ENCODE peak calls at places on chromosomes 12 and 14, in four cellular contexts. T, G, V and J are unnamed samples.

GRCh38 chr12:67714648-67715047 is 66.1 kb downstream of the DYRK2 start:
- DNase-seq in T (no peak), G (no peak), V (no peak), J (no peak)

GRCh38 chr12:78361683-78362082 is 502.9 kb upstream of the SYT1 start:
- DNase-seq in T (no peak), G (no peak), V (no peak), J (no peak)

GRCh38 chr14:51035611-51036192 is 59.2 kb downstream of the TRIM9 start:
- DNase-seq in T (no peak), G (no peak), V (no peak), J (no peak)

GRCh38 chr14:31806249-31806648 is 245.0 kb downstream of the NUBPL start:
- DNase-seq in T (no peak), G (no peak), V (no peak), J (no peak)

GRCh38 chr12:91967590-91967989 is 178.1 kb downstream of the BTG1 start:
- DNase-seq in T (no peak), G (no peak), V (no peak), J (no peak)

GRCh38 chr12:15664491-15664890 is 124.7 kb downstream of the EPS8 start:
- DNase-seq in T (no peak), G (no peak), V (no peak), J (no peak)

GRCh38 chr12:65938807-65939206 is 114.5 kb downstream of the HMGA2 start:
- DNase-seq in T (no peak), G (no peak), V (no peak), J (no peak)

GRCh38 chr12:62256408-62257079 is 3.7 kb upstream of the USP15 start:
- DNase-seq in T (peak), G (peak), V (no peak), J (no peak)

GRCh38 chr12:95997911-95998510 is 1.9 kb upstream of the HAL start:
- DNase-seq in T (no peak), G (no peak), V (no peak), J (no peak)

GRCh38 chr14:20400589-20400964 is 12.7 kb downstream of the TEP1 start:
- DNase-seq in T (no peak), G (no peak), V (no peak), J (no peak)

GRCh38 chr12:124053855-124054254 is 80.8 kb downstream of the ZNF664 start:
- DNase-seq in T (peak), G (peak), V (no peak), J (no peak)

GRCh38 chr12:127632431-127632830 is 634.5 kb upstream of the TMEM132C start:
- DNase-seq in T (no peak), G (no peak), V (no peak), J (no peak)

GRCh38 chr12:59403259-59403932 is 192.4 kb upstream of the SLC16A7 start:
- DNase-seq in T (no peak), G (peak), V (no peak), J (no peak)

GRCh38 chr14:23146980-23147379 is 27.9 kb upstream of the CEBPE start:
- DNase-seq in T (no peak), G (no peak), V (no peak), J (no peak)

GRCh38 chr14:23147676-23148075 is 28.6 kb upstream of the CEBPE start:
- DNase-seq in T (peak), G (peak), V (no peak), J (no peak)

GRCh38 chr14:23151342-23151741 is 32.1 kb downstream of the SLC7A8 start:
- DNase-seq in T (no peak), G (no peak), V (no peak), J (no peak)

GRCh38 chr14:23148596-23149249 is 29.7 kb upstream of the CEBPE start:
- DNase-seq in T (no peak), G (no peak), V (no peak), J (no peak)

DNA sequence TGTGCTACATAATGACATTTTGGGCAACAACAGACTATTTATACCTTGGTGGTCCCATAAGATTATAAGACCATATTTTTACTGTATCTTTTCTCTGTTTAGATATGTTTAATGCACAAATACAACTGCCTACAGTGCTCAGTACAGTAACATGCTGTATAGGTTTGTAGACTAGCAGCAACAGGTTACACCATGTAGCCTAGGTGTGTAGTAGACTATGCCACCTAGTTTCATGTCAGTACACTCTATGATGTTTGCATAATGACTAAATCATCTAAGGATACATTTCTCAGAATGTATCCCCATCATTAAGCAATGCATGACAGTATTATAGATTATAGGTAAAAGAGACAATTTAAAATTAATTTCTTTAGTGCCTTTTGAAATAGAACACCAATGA is 30.7 kb upstream of the CEBPE start:
- DNase-seq in T (no peak), G (no peak), V (no peak), J (no peak)
- TF ChIP-seq CTCF in T (no peak), G (no peak), V (no peak), J (no peak)

GRCh38 chr14:104724981-104725771 is 1.1 kb downstream of the ADSS1 start:
- DNase-seq in T (no peak), G (peak), V (no peak), J (no peak)
- H3K4me3 ChIP-seq in T (peak), G (no peak), V (no peak), J (peak)

GRCh38 chr14:102504302-102504950 is 5.2 kb downstream of the ANKRD9 start:
- DNase-seq in T (no peak), G (no peak), V (no peak), J (no peak)
- H3K27ac ChIP-seq in T (no peak), G (no peak), V (no peak), J (peak)

GRCh38 chr12:132244724-132245295 is 84.6 kb downstream of the GALNT9 start:
- DNase-seq in T (no peak), G (no peak), V (no peak), J (no peak)

GRCh38 chr12:132245521-132246101 is 83.8 kb downstream of the GALNT9 start:
- DNase-seq in T (no peak), G (no peak), V (no peak), J (no peak)

GRCh38 chr12:132246997-132247717 is 82.2 kb downstream of the GALNT9 start:
- DNase-seq in T (no peak), G (no peak), V (no peak), J (no peak)

GRCh38 chr12:132239796-132240668 is 89.4 kb downstream of the GALNT9 start:
- DNase-seq in T (no peak), G (no peak), V (no peak), J (no peak)

DNA sequence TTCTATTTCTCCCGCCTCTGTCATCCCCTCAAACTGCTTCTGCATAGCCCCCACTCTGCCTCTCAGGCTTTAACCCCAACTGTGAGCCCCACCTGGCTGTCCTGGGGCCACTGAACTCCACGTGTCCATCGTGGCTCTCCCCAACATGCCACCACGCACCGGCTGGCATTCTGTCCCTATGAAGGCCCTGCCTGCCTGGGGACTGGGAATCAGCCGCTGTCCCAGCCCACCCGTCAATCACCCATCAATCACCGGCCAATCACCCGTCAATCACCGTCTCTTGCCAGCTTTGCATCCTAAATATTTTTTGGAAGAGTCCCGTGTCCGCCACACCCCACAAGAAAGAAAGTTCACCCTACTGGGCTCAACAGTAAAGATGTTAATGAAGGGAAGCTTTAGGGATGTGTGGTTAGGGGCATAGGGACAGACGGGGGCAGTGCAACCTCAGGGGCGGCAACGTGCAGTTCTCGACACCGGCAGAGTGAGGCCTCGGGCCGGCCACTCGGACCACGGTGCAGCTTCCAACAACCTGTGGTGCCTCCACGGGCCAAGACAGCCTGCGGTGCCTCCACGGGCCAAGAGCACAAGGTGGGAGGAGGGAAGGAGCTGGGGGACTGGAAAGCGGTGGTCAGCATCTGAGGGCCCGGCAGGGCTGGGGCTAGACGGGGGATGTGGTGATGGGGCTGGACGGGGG is 85.6 kb downstream of the GALNT9 start:
- DNase-seq in T (no peak), G (no peak), V (no peak), J (no peak)
- TF ChIP-seq CTCF in T (no peak), G (no peak), V (no peak), J (no peak)

DNA sequence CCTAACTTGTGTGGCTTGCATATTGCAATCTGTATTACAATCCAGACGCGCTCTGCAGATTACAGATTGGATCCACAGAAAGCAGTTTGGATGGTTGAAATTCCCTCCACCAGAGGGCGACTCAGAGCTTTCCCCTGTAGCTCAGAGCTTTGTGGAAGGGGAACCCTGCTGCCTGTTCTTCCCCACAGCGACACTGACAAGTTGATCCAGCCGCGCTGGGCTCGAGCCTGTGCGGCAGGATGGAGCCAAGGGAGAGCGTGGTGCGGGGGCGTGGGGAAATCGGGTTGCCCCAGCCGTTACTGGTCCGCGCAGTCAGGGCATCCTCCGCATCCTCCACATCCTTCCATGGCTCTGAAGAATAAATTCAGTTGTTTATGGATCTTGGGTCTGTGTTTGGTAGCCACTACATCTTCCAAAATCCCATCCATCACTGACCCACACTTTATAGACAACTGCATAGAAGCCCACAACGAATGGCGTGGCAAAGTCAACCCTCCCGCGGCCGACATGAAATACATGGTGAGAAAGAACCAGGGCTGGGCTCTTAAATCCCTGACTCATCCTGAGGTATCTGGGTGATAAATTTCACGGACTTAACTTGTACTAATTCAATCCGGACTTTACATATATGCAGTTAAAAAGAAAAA is at the start of gene GLIPR1L1:
- DNase-seq in T (peak), G (peak), V (peak), J (peak)
- H3K4me3 ChIP-seq in T (peak), G (peak), V (peak), J (peak)

GRCh38 chr12:1794440-1795090 is 25.8 kb upstream of the LRTM2 start:
- DNase-seq in T (no peak), G (no peak), V (no peak), J (no peak)

GRCh38 chr12:1796515-1797010 is 23.8 kb upstream of the LRTM2 start:
- DNase-seq in T (no peak), G (peak), V (no peak), J (peak)

GRCh38 chr12:1793426-1794210 is 26.7 kb upstream of the LRTM2 start:
- DNase-seq in T (no peak), G (no peak), V (no peak), J (no peak)

GRCh38 chr12:1795785-1796514 is 24.4 kb upstream of the LRTM2 start:
- DNase-seq in T (peak), G (peak), V (peak), J (peak)

GRCh38 chr12:1795221-1795784 is 25.1 kb upstream of the LRTM2 start:
- DNase-seq in T (no peak), G (no peak), V (no peak), J (no peak)
- H3K27ac ChIP-seq in T (no peak), G (no peak), V (no peak), J (peak)

GRCh38 chr12:6866920-6867406 is 368 bp upstream of the TPI1 start:
- DNase-seq in T (no peak), G (no peak), V (no peak), J (no peak)

GRCh38 chr12:6869049-6870021 is 2.0 kb downstream of the TPI1 start:
- DNase-seq in T (peak), G (peak), V (peak), J (peak)

GRCh38 chr12:6868211-6869048 is 1.1 kb downstream of the TPI1 start:
- DNase-seq in T (no peak), G (no peak), V (no peak), J (no peak)

GRCh38 chr12:6866163-6866919 is 990 bp upstream of the TPI1 start:
- DNase-seq in T (no peak), G (no peak), V (no peak), J (no peak)

GRCh38 chr12:6867407-6868210 is at the start of gene TPI1:
- DNase-seq in T (peak), G (peak), V (peak), J (peak)
- TF ChIP-seq CTCF in T (no peak), G (no peak), V (no peak), J (no peak)